ENCODE peak calls at places on chromosomes 6 and 20, in four cellular contexts. H is HCT116, B is K562, A is endothelial cell of umbilical vein. W is an unnamed sample.

GRCh38 chr20:52425253-52425652 is 233.7 kb upstream of the ZFP64 start:
- DNase-seq in H (no peak), B (no peak), A (no peak), W (no peak)

GRCh38 chr6:7402746-7403145 is 13.1 kb downstream of the RIOK1 start:
- DNase-seq in H (no peak), B (no peak), A (no peak), W (no peak)

GRCh38 chr6:9834233-9834632 is 580.6 kb downstream of the TFAP2A start:
- DNase-seq in H (no peak), B (no peak), A (peak; percentile 90), W (no peak)

GRCh38 chr6:52328721-52329120 is 33.2 kb upstream of the PAQR8 start:
- DNase-seq in H (no peak), B (no peak), A (no peak), W (no peak)

GRCh38 chr6:6738922-6739717 is 150.6 kb downstream of the LY86 start:
- DNase-seq in H (no peak), B (no peak), A (no peak), W (no peak)

GRCh38 chr6:31579546-31580445 is 2.4 kb downstream of the LTB start:
- DNase-seq in H (no peak), B (no peak), A (no peak), W (no peak)

GRCh38 chr20:4064118-4064962 is 49.0 kb upstream of the RNF24 start:
- DNase-seq in H (peak; percentile 10), B (peak; percentile 41), A (peak; percentile 96), W (peak; percentile 70)

GRCh38 chr6:109441069-109441816 is 719 bp downstream of the SMPD2 start:
- DNase-seq in H (no peak), B (peak; percentile 51), A (peak; percentile 59), W (peak; percentile 83)

GRCh38 chr6:16737926-16738325 is 23.3 kb downstream of the ATXN1 start:
- DNase-seq in H (no peak), B (no peak), A (no peak), W (no peak)

GRCh38 chr6:139549561-139550070 is 175.2 kb upstream of the CITED2 start:
- DNase-seq in H (no peak), B (no peak), A (no peak), W (no peak)

GRCh38 chr6:164415832-164416563 is 893.4 kb downstream of the C6orf118 start:
- DNase-seq in H (no peak), B (no peak), A (peak; percentile 83), W (no peak)

GRCh38 chr6:121222656-121223055 is 111.6 kb downstream of the TBC1D32 start:
- DNase-seq in H (no peak), B (no peak), A (peak; percentile 21), W (peak; percentile 10)

GRCh38 chr6:45377041-45377554 is 636 bp downstream of the SUPT3H start:
- DNase-seq in H (no peak), B (no peak), A (no peak), W (peak; percentile 3)

GRCh38 chr6:13710552-13711383 is 867 bp downstream of the RANBP9 start:
- DNase-seq in H (no peak), B (peak; percentile 68), A (peak; percentile 53), W (peak; percentile 67)

GRCh38 chr6:5175195-5175594 is 85.6 kb downstream of the LYRM4 start:
- DNase-seq in H (no peak), B (peak; percentile 43), A (no peak), W (peak; percentile 90)

GRCh38 chr6:131807644-131808459 is at the start of gene ENPP1:
- DNase-seq in H (peak; percentile 21), B (peak; percentile 78), A (peak; percentile 45), W (peak; percentile 86)

GRCh38 chr20:44028868-44029847 is 114.5 kb downstream of the TOX2 start:
- DNase-seq in H (no peak), B (no peak), A (no peak), W (no peak)

GRCh38 chr20:14775778-14776177 is 438.4 kb upstream of the FLRT3 start:
- DNase-seq in H (peak; percentile 8), B (no peak), A (peak; percentile 66), W (no peak)

GRCh38 chr6:43856005-43856765 is 86.2 kb downstream of the VEGFA start:
- DNase-seq in H (peak; percentile 21), B (peak; percentile 68), A (peak; percentile 8), W (peak; percentile 56)

GRCh38 chr6:24961852-24962251 is 26.1 kb upstream of the RIPOR2 start:
- DNase-seq in H (no peak), B (no peak), A (no peak), W (no peak)

GRCh38 chr6:139536751-139537617 is 162.5 kb upstream of the CITED2 start:
- DNase-seq in H (no peak), B (no peak), A (peak; percentile 60), W (no peak)

GRCh38 chr6:42523158-42523814 is 40.5 kb upstream of the UBR2 start:
- DNase-seq in H (no peak), B (no peak), A (no peak), W (no peak)

GRCh38 chr6:52576054-52576391 is 837 bp downstream of the TRAM2 start:
- DNase-seq in H (no peak), B (no peak), A (no peak), W (no peak)

GRCh38 chr6:514396-514973 is 122.9 kb downstream of the IRF4 start:
- DNase-seq in H (no peak), B (no peak), A (no peak), W (peak; percentile 60)

GRCh38 chr6:93036835-93037234 is 382.5 kb downstream of the EPHA7 start:
- DNase-seq in H (no peak), B (no peak), A (peak; percentile 29), W (peak; percentile 62)

GRCh38 chr20:8757146-8757545 is 311.7 kb upstream of the PLCB4 start:
- DNase-seq in H (no peak), B (no peak), A (no peak), W (no peak)

GRCh38 chr20:62252342-62252966 is 14.1 kb downstream of the OSBPL2 start:
- DNase-seq in H (no peak), B (no peak), A (no peak), W (no peak)

GRCh38 chr20:6632187-6632586 is 135.3 kb upstream of the BMP2 start:
- DNase-seq in H (no peak), B (no peak), A (no peak), W (no peak)

GRCh38 chr20:53943522-53944291 is 126.7 kb downstream of the BCAS1 start:
- DNase-seq in H (no peak), B (peak; percentile 56), A (peak; percentile 64), W (peak; percentile 50)

GRCh38 chr20:723756-724155 is 44.5 kb downstream of the SLC52A3 start:
- DNase-seq in H (no peak), B (no peak), A (no peak), W (peak; percentile 58)

GRCh38 chr20:62933966-62934365 is 4.0 kb upstream of the GID8 start:
- DNase-seq in H (no peak), B (no peak), A (no peak), W (no peak)

GRCh38 chr20:9600562-9600961 is 86.2 kb downstream of the LAMP5 start:
- DNase-seq in H (no peak), B (no peak), A (no peak), W (no peak)

GRCh38 chr6:154122195-154122925 is 83.3 kb downstream of the OPRM1 start:
- DNase-seq in H (no peak), B (no peak), A (no peak), W (no peak)

GRCh38 chr20:51750037-51750769 is 18.0 kb downstream of the ATP9A start:
- DNase-seq in H (peak; percentile 96), B (no peak), A (peak; percentile 94), W (no peak)

GRCh38 chr6:118669561-118669960 is 18.2 kb upstream of the CEP85L start:
- DNase-seq in H (no peak), B (no peak), A (no peak), W (no peak)

GRCh38 chr6:46719099-46719498 is 16.1 kb downstream of the PLA2G7 start:
- DNase-seq in H (peak; percentile 79), B (no peak), A (no peak), W (no peak)

GRCh38 chr6:89145461-89145961 is 344 bp upstream of the PM20D2 start:
- DNase-seq in H (no peak), B (no peak), A (peak; percentile 45), W (peak; percentile 11)

GRCh38 chr20:7971536-7972285 is 31.5 kb upstream of the HAO1 start:
- DNase-seq in H (no peak), B (no peak), A (no peak), W (no peak)

GRCh38 chr6:155248021-155249001 is 15.5 kb upstream of the CLDN20 start:
- DNase-seq in H (peak; percentile 21), B (peak; percentile 22), A (peak; percentile 75), W (peak; percentile 83)

GRCh38 chr20:32820000-32820697 is 395 bp downstream of the MAPRE1 start:
- DNase-seq in H (peak; percentile 15), B (peak; percentile 89), A (peak; percentile 64), W (peak; percentile 96)
- TF ChIP-seq POLR2AphosphoS5 in H (peak; percentile 45), B (no peak), A (peak; percentile 63), W (peak; percentile 72)

GRCh38 chr6:142296975-142297604 is 4.7 kb upstream of the ADGRG6 start:
- DNase-seq in H (no peak), B (no peak), A (no peak), W (peak; percentile 36)
- H2AFZ ChIP-seq in H (no peak overlapping the region), B (no peak overlapping the region), A (no peak overlapping the region), W (no peak overlapping the region)

DNA sequence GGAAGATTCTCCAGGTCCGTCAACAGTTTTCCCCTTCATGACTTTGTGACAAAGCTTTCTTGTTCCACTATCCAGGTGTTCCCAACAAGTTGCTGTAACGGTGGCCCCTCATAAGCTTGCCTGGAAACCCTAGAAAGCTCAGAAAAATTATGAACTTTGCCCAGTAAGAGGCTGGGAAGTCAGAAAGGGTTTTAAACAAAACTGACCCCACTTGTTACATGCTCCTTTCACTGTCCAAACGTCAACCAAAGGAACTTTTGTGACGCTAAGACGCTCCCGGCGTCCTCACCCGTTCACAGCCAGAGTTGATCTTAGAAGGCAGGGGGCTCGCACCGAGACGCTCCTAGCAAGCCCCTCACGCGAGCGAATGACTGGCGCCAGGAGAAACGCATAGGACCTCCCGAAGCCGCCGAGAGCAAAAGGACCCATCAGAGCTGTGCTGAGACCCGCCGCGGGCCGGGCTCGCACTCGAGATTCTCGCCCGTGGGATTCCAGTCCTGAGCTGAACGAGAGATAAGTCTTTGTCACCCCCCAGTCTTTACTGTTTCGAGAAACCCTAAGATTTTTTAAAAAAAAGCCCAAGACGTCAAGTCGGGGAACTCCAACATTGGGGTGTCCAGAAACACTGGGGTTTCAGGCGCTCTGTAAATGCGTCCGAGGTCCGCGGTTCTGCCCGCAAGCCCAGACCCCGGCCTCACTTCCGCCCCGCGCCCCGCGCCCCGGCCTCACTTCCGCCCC is 541 bp upstream of the ACAT2 start:
- DNase-seq in H (no peak), B (peak; percentile 30), A (peak; percentile 58), W (peak; percentile 44)
- TF ChIP-seq POLR2AphosphoS5 in H (no peak), B (peak; percentile 18), A (no peak), W (no peak)

GRCh38 chr6:28142446-28142845 is 763 bp downstream of the ZKSCAN8 start:
- DNase-seq in H (no peak), B (no peak), A (peak; percentile 4), W (no peak)
- H2AFZ ChIP-seq in H (no peak overlapping the region), B (peak overlapping the region; percentile 98), A (no peak overlapping the region), W (no peak overlapping the region)